ENCODE peak calls at places on chromosomes 7 and 10, in five cellular contexts. M is astrocyte of the cerebellum, P is neural crest cell, J is body of pancreas, O is IMR-90. I is an unnamed sample.

GRCh38 chr7:129224251-129225205 is at the start of gene AHCYL2:
- DNase-seq in O (peak; percentile 96), J (peak; percentile 98), M (peak; percentile 90), P (peak; percentile 88), I (peak; percentile 96)

GRCh38 chr10:94219829-94220228 is 142.9 kb downstream of the NOC3L start:
- DNase-seq in P (no peak), O (peak; percentile 69), J (no peak), M (no peak), I (no peak)

GRCh38 chr7:50121269-50121668 is 28.2 kb upstream of the ZPBP start:
- DNase-seq in J (no peak), M (no peak), P (no peak), O (no peak), I (no peak)

GRCh38 chr10:89810908-89811515 is 109.6 kb downstream of the KIF20B start:
- DNase-seq in O (no peak), J (no peak), M (no peak), P (no peak), I (no peak)

GRCh38 chr10:73306171-73306708 is 52.4 kb downstream of the CFAP70 start:
- DNase-seq in O (no peak), M (no peak), J (no peak), P (no peak), I (no peak)

GRCh38 chr10:5665380-5666323 is 743 bp downstream of the ASB13 start:
- DNase-seq in P (peak; percentile 8), M (no peak), J (peak; percentile 37), O (no peak), I (no peak)

GRCh38 chr10:75294031-75294437 is 58.3 kb upstream of the COMTD1 start:
- DNase-seq in M (no peak), P (no peak), O (no peak), J (no peak), I (no peak)

GRCh38 chr10:74968621-74969019 is 142.2 kb downstream of the KAT6B start:
- DNase-seq in P (no peak), M (no peak), J (no peak), O (no peak), I (no peak)

GRCh38 chr7:29146888-29147609 is 712 bp upstream of the CPVL start:
- DNase-seq in J (peak; percentile 71), M (no peak), O (no peak), P (no peak), I (no peak)

GRCh38 chr10:68153473-68154210 is 44.4 kb downstream of the MYPN start:
- DNase-seq in O (peak; percentile 99), M (peak; percentile 74), P (no peak), J (peak; percentile 52), I (peak; percentile 48)

GRCh38 chr7:112986256-112987031 is 100.2 kb downstream of the GPR85 start:
- DNase-seq in P (no peak), J (no peak), O (peak; percentile 59), M (no peak), I (no peak)

GRCh38 chr7:102842284-102842683 is 70.5 kb upstream of the LRRC17 start:
- DNase-seq in P (no peak), O (no peak), J (peak; percentile 30), M (no peak), I (no peak)

GRCh38 chr7:36128448-36129047 is 24.5 kb upstream of the EEPD1 start:
- DNase-seq in P (peak; percentile 14), O (peak; percentile 91), J (peak; percentile 95), M (peak; percentile 93), I (no peak)

GRCh38 chr10:43042503-43043341 is 34.1 kb upstream of the RET start:
- DNase-seq in O (no peak), P (no peak), J (no peak), M (no peak), I (no peak)

GRCh38 chr7:99252166-99252895 is 20.3 kb upstream of the MYH16 start:
- DNase-seq in J (no peak), M (no peak), P (no peak), O (no peak), I (no peak)

GRCh38 chr7:2862831-2863361 is 18.8 kb upstream of the GNA12 start:
- DNase-seq in M (peak; percentile 46), O (peak; percentile 75), P (no peak), J (no peak), I (no peak)

GRCh38 chr7:4574851-4575250 is 107.2 kb upstream of the FOXK1 start:
- DNase-seq in P (no peak), M (no peak), O (no peak), J (no peak), I (no peak)

GRCh38 chr7:150507947-150508602 is 6.6 kb upstream of the GIMAP7 start:
- DNase-seq in M (no peak), P (no peak), J (no peak), O (no peak), I (no peak)

GRCh38 chr7:150420987-150421674 is 29.3 kb upstream of the GIMAP8 start:
- DNase-seq in M (peak; percentile 38), P (peak; percentile 87), O (peak; percentile 58), J (peak; percentile 83), I (peak; percentile 72)

GRCh38 chr7:82985144-82985802 is 177.4 kb downstream of the PCLO start:
- DNase-seq in M (no peak), O (no peak), P (no peak), J (no peak), I (no peak)

GRCh38 chr10:33008499-33009243 is 50.6 kb upstream of the ITGB1 start:
- DNase-seq in O (peak; percentile 92), J (peak; percentile 73), P (peak; percentile 73), M (peak; percentile 85), I (no peak)

GRCh38 chr10:21532694-21533576 is 1.1 kb upstream of the MLLT10 start:
- DNase-seq in P (no peak), M (no peak), J (no peak), O (no peak), I (no peak)

GRCh38 chr7:125828153-125828690 is 898.6 kb upstream of the POT1 start:
- DNase-seq in J (no peak), O (no peak), M (peak; percentile 23), P (no peak), I (no peak)

GRCh38 chr7:135253851-135254815 is 20.5 kb downstream of the STRA8 start:
- DNase-seq in M (peak; percentile 24), P (no peak), O (peak; percentile 76), J (peak; percentile 49), I (peak; percentile 82)

DNA sequence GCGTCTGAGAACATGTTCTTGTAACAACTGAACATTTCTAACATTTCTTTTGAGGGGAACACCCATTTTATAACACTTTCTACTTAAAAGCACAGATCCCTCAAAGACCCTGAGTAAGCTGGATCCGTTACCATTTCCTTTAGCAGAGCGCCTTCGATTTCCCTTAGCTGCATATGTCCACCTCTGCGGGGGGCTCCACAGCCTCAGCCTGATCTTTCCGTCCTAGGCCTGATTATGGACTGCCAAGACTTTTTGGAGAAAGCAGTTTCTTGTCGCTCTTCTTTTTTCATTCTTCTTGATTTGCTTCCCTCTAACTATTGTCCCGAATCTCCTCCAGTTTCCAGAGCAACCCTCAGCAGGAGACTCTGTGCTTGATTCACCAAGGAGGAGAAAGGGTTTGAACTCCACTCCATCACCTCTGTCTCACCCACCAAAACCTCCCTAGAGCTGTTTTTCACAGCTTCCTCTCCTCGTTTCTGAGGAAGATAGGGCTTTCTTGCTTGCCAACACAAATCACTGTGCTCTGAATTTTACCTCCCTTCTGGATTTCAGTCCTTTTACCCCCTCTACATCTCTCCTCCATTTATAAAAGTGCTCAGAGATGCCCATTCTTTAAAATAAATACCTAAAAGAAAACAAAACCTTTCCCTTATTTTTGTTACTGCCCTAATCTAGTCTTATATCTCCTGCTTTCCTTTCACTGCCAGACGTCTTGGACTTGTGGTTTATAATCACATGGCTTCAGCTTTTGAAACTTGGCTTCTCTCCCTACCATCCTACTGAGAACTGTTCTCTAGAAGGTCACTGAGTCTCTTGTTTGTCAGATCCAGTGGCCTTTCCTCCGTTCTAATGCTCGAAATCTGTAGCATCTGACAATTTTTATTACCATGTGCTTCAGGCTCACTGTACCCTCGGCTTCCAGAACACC is 30.5 kb upstream of the ZRANB1 start:
- DNase-seq in M (peak; percentile 58), P (no peak), J (no peak), O (peak; percentile 67), I (no peak)
- TF ChIP-seq CTCF in M (peak; percentile 19), P (no peak), J (no peak), O (no peak), I (no peak)

GRCh38 chr10:30091136-30091535 is 31.8 kb upstream of the JCAD start:
- DNase-seq in O (no peak), J (no peak), M (no peak), P (no peak), I (no peak)

GRCh38 chr10:30094601-30095000 is 35.2 kb upstream of the JCAD start:
- DNase-seq in P (no peak), O (no peak), M (no peak), J (no peak), I (no peak)

GRCh38 chr10:30092151-30092790 is 32.9 kb upstream of the JCAD start:
- DNase-seq in O (peak; percentile 77), M (no peak), P (no peak), J (no peak), I (no peak)

GRCh38 chr10:30095811-30096422 is 36.5 kb upstream of the JCAD start:
- DNase-seq in P (no peak), O (no peak), M (no peak), J (no peak), I (no peak)

DNA sequence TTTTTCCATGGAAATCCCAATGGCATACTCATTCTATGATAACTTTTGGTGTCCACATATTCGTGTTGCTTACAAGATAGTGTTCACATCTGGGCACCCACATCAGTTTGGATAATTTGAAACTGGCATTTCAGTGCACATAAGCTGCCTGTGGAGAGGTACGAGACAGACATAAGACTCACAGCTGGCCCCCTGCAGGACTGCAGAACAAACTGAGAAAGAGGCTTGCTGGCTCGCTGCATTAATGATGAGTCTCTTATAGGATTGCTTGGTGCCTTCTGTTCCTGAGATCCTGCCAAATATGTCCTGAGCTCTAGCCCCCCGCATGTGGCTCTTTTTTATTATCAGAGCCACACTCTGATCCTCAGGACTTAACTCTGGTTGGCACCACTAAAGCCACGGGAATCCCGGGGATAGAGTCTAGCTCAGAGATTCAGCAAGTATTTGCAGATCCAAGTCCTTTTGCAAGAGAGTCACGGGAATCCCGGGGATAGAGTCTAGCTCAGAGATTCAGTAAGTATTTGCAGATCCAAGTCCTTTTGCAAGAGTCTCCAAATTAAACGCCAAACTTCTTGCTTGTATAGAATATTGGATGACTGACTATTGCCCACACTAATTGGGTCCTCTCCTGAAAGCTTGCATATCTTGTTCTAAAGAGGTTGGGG is 34.0 kb upstream of the JCAD start:
- DNase-seq in P (no peak), M (no peak), J (no peak), O (no peak), I (no peak)
- TF ChIP-seq CTCF in P (no peak), M (no peak), J (no peak), O (no peak), I (no peak)

GRCh38 chr7:1794888-1795542 is 124.9 kb downstream of the ELFN1 start:
- DNase-seq in J (no peak), P (no peak), O (no peak), M (no peak), I (no peak)
- TF ChIP-seq CTCF in J (no peak), P (peak; percentile 34), O (peak; percentile 32), M (peak; percentile 11), I (no peak)

GRCh38 chr10:29240991-29241660 is 47.7 kb upstream of the LYZL1 start:
- DNase-seq in M (no peak), O (no peak), P (no peak), J (no peak), I (no peak)

GRCh38 chr10:29238531-29239080 is 50.3 kb upstream of the LYZL1 start:
- DNase-seq in J (no peak), P (no peak), O (no peak), M (no peak), I (no peak)

GRCh38 chr10:29237786-29238185 is 51.1 kb upstream of the LYZL1 start:
- DNase-seq in J (no peak), M (no peak), O (no peak), P (no peak), I (no peak)

GRCh38 chr10:29241925-29242324 is 46.9 kb upstream of the LYZL1 start:
- DNase-seq in J (no peak), O (no peak), M (no peak), P (no peak), I (no peak)

GRCh38 chr10:29239569-29240472 is 49.0 kb upstream of the LYZL1 start:
- DNase-seq in J (no peak), P (no peak), O (no peak), M (no peak), I (no peak)
- TF ChIP-seq CTCF in J (no peak), P (peak; percentile 55), O (peak; percentile 44), M (peak; percentile 31), I (peak; percentile 42)